ENCODE peak calls at places on chromosomes 5 and 9, in ten cellular contexts. One of them, this sample, is unnamed.

GRCh38 chr5:18219241-18219640 is 585.0 kb downstream of the TAF11L14 start:
- DNase-seq in neural progenitor cell: no peak
- DNase-seq in hepatocyte: no peak
- DNase-seq in PC-3: no peak
- DNase-seq in H9: no peak
- DNase-seq in heart right ventricle: no peak
- DNase-seq in right lobe of liver: no peak
- DNase-seq in left ventricle myocardium inferior: no peak
- DNase-seq in Peyer's patch: no peak
- DNase-seq in ascending aorta: no peak
- DNase-seq in this sample: no peak

GRCh38 chr9:34522971-34523797 is at the start of gene ENHO:
- DNase-seq in hepatocyte: peak; percentile 94
- DNase-seq in ascending aorta: peak; percentile 93
- DNase-seq in left ventricle myocardium inferior: peak; percentile 85
- DNase-seq in neural progenitor cell: peak; percentile 98
- DNase-seq in right lobe of liver: peak; percentile 89
- DNase-seq in H9: peak; percentile 96
- DNase-seq in Peyer's patch: peak; percentile 72
- DNase-seq in heart right ventricle: peak; percentile 84
- DNase-seq in PC-3: peak; percentile 83
- DNase-seq in this sample: peak; percentile 81

GRCh38 chr5:43073597-43074546 is 33.8 kb upstream of the ANXA2R start:
- DNase-seq in ascending aorta: no peak
- DNase-seq in heart right ventricle: no peak
- DNase-seq in PC-3: peak; percentile 79
- DNase-seq in hepatocyte: peak; percentile 40
- DNase-seq in neural progenitor cell: peak; percentile 46
- DNase-seq in Peyer's patch: no peak
- DNase-seq in right lobe of liver: no peak
- DNase-seq in left ventricle myocardium inferior: no peak
- DNase-seq in H9: peak; percentile 53
- DNase-seq in this sample: no peak

GRCh38 chr9:68672625-68673024 is 32.4 kb upstream of the PIP5K1B start:
- DNase-seq in ascending aorta: no peak
- DNase-seq in H9: no peak
- DNase-seq in Peyer's patch: no peak
- DNase-seq in heart right ventricle: no peak
- DNase-seq in right lobe of liver: no peak
- DNase-seq in left ventricle myocardium inferior: no peak
- DNase-seq in hepatocyte: no peak
- DNase-seq in neural progenitor cell: no peak
- DNase-seq in PC-3: no peak
- DNase-seq in this sample: no peak

GRCh38 chr5:57779383-57780223 is 297.0 kb upstream of the ACTBL2 start:
- DNase-seq in heart right ventricle: peak; percentile 56
- DNase-seq in H9: peak; percentile 32
- DNase-seq in neural progenitor cell: peak; percentile 69
- DNase-seq in Peyer's patch: no peak
- DNase-seq in hepatocyte: peak; percentile 73
- DNase-seq in left ventricle myocardium inferior: peak; percentile 16
- DNase-seq in right lobe of liver: no peak
- DNase-seq in PC-3: peak; percentile 83
- DNase-seq in ascending aorta: no peak
- DNase-seq in this sample: no peak

GRCh38 chr5:39977231-39977630 is 552.5 kb upstream of the DAB2 start:
- DNase-seq in hepatocyte: no peak
- DNase-seq in PC-3: no peak
- DNase-seq in left ventricle myocardium inferior: no peak
- DNase-seq in H9: no peak
- DNase-seq in Peyer's patch: no peak
- DNase-seq in neural progenitor cell: no peak
- DNase-seq in heart right ventricle: no peak
- DNase-seq in ascending aorta: no peak
- DNase-seq in right lobe of liver: no peak
- DNase-seq in this sample: no peak

GRCh38 chr9:107314763-107315162 is 31.7 kb downstream of the RAD23B start:
- DNase-seq in neural progenitor cell: no peak
- DNase-seq in H9: no peak
- DNase-seq in right lobe of liver: no peak
- DNase-seq in Peyer's patch: no peak
- DNase-seq in PC-3: no peak
- DNase-seq in ascending aorta: no peak
- DNase-seq in left ventricle myocardium inferior: no peak
- DNase-seq in heart right ventricle: no peak
- DNase-seq in hepatocyte: no peak
- DNase-seq in this sample: no peak

GRCh38 chr9:128819716-128820664 is 1.7 kb downstream of the ENDOG start:
- DNase-seq in right lobe of liver: no peak
- DNase-seq in Peyer's patch: no peak
- DNase-seq in H9: no peak
- DNase-seq in left ventricle myocardium inferior: peak; percentile 64
- DNase-seq in hepatocyte: peak; percentile 64
- DNase-seq in PC-3: peak; percentile 51
- DNase-seq in heart right ventricle: peak; percentile 72
- DNase-seq in neural progenitor cell: peak; percentile 25
- DNase-seq in ascending aorta: no peak
- DNase-seq in this sample: peak; percentile 71

GRCh38 chr5:128038641-128039040 is 44.9 kb upstream of the SLC12A2 start:
- DNase-seq in neural progenitor cell: no peak
- DNase-seq in heart right ventricle: no peak
- DNase-seq in hepatocyte: no peak
- DNase-seq in PC-3: peak; percentile 79
- DNase-seq in right lobe of liver: no peak
- DNase-seq in Peyer's patch: no peak
- DNase-seq in left ventricle myocardium inferior: no peak
- DNase-seq in H9: no peak
- DNase-seq in ascending aorta: no peak
- DNase-seq in this sample: no peak

GRCh38 chr9:130237763-130238524 is 27.6 kb upstream of the HMCN2 start:
- DNase-seq in PC-3: no peak
- DNase-seq in neural progenitor cell: no peak
- DNase-seq in ascending aorta: no peak
- DNase-seq in H9: no peak
- DNase-seq in Peyer's patch: no peak
- DNase-seq in heart right ventricle: no peak
- DNase-seq in hepatocyte: no peak
- DNase-seq in right lobe of liver: no peak
- DNase-seq in left ventricle myocardium inferior: no peak
- DNase-seq in this sample: no peak

GRCh38 chr9:27599521-27600234 is 26.4 kb upstream of the C9orf72 start:
- DNase-seq in heart right ventricle: no peak
- DNase-seq in right lobe of liver: no peak
- DNase-seq in ascending aorta: no peak
- DNase-seq in H9: no peak
- DNase-seq in left ventricle myocardium inferior: no peak
- DNase-seq in Peyer's patch: no peak
- DNase-seq in neural progenitor cell: no peak
- DNase-seq in PC-3: no peak
- DNase-seq in hepatocyte: no peak
- DNase-seq in this sample: no peak

GRCh38 chr9:95058795-95059386 is 258.6 kb downstream of the FANCC start:
- DNase-seq in neural progenitor cell: no peak
- DNase-seq in Peyer's patch: no peak
- DNase-seq in PC-3: no peak
- DNase-seq in heart right ventricle: no peak
- DNase-seq in ascending aorta: no peak
- DNase-seq in H9: no peak
- DNase-seq in right lobe of liver: no peak
- DNase-seq in hepatocyte: no peak
- DNase-seq in left ventricle myocardium inferior: no peak
- DNase-seq in this sample: no peak

GRCh38 chr5:149177911-149178565 is 36.7 kb downstream of the ABLIM3 start:
- DNase-seq in hepatocyte: no peak
- DNase-seq in left ventricle myocardium inferior: no peak
- DNase-seq in PC-3: no peak
- DNase-seq in neural progenitor cell: no peak
- DNase-seq in Peyer's patch: no peak
- DNase-seq in right lobe of liver: no peak
- DNase-seq in heart right ventricle: no peak
- DNase-seq in H9: no peak
- DNase-seq in ascending aorta: no peak
- DNase-seq in this sample: no peak

GRCh38 chr5:1808466-1808865 is 7.3 kb downstream of the NDUFS6 start:
- DNase-seq in left ventricle myocardium inferior: no peak
- DNase-seq in H9: no peak
- DNase-seq in heart right ventricle: no peak
- DNase-seq in Peyer's patch: no peak
- DNase-seq in hepatocyte: no peak
- DNase-seq in ascending aorta: no peak
- DNase-seq in right lobe of liver: no peak
- DNase-seq in neural progenitor cell: no peak
- DNase-seq in PC-3: no peak
- DNase-seq in this sample: no peak

GRCh38 chr5:33282157-33282556 is 158.6 kb upstream of the TARS1 start:
- DNase-seq in heart right ventricle: no peak
- DNase-seq in H9: no peak
- DNase-seq in Peyer's patch: no peak
- DNase-seq in left ventricle myocardium inferior: no peak
- DNase-seq in neural progenitor cell: no peak
- DNase-seq in right lobe of liver: no peak
- DNase-seq in hepatocyte: no peak
- DNase-seq in ascending aorta: no peak
- DNase-seq in PC-3: no peak
- DNase-seq in this sample: no peak

GRCh38 chr5:112529525-112529924 is 110.4 kb upstream of the EPB41L4A start:
- DNase-seq in ascending aorta: no peak
- DNase-seq in neural progenitor cell: peak; percentile 33
- DNase-seq in hepatocyte: no peak
- DNase-seq in H9: no peak
- DNase-seq in PC-3: peak; percentile 37
- DNase-seq in heart right ventricle: no peak
- DNase-seq in Peyer's patch: no peak
- DNase-seq in right lobe of liver: no peak
- DNase-seq in left ventricle myocardium inferior: no peak
- DNase-seq in this sample: no peak

GRCh38 chr5:163478982-163479271 is 18.5 kb downstream of the HMMR start:
- DNase-seq in right lobe of liver: no peak
- DNase-seq in hepatocyte: no peak
- DNase-seq in H9: no peak
- DNase-seq in Peyer's patch: no peak
- DNase-seq in neural progenitor cell: no peak
- DNase-seq in heart right ventricle: no peak
- DNase-seq in ascending aorta: no peak
- DNase-seq in PC-3: no peak
- DNase-seq in left ventricle myocardium inferior: no peak
- DNase-seq in this sample: no peak

GRCh38 chr5:163478126-163478981 is 17.9 kb downstream of the HMMR start:
- DNase-seq in left ventricle myocardium inferior: no peak
- DNase-seq in hepatocyte: no peak
- DNase-seq in right lobe of liver: no peak
- DNase-seq in Peyer's patch: no peak
- DNase-seq in neural progenitor cell: no peak
- DNase-seq in ascending aorta: no peak
- DNase-seq in H9: no peak
- DNase-seq in heart right ventricle: no peak
- DNase-seq in PC-3: peak; percentile 58
- DNase-seq in this sample: no peak

GRCh38 chr5:163475416-163475815 is 15.0 kb downstream of the HMMR start:
- DNase-seq in right lobe of liver: no peak
- DNase-seq in H9: no peak
- DNase-seq in PC-3: no peak
- DNase-seq in ascending aorta: no peak
- DNase-seq in neural progenitor cell: no peak
- DNase-seq in left ventricle myocardium inferior: no peak
- DNase-seq in hepatocyte: no peak
- DNase-seq in heart right ventricle: no peak
- DNase-seq in Peyer's patch: no peak
- DNase-seq in this sample: no peak

GRCh38 chr5:163473613-163474243 is 13.3 kb downstream of the HMMR start:
- DNase-seq in H9: no peak
- DNase-seq in Peyer's patch: no peak
- DNase-seq in right lobe of liver: no peak
- DNase-seq in PC-3: peak; percentile 48
- DNase-seq in hepatocyte: peak; percentile 25
- DNase-seq in ascending aorta: no peak
- DNase-seq in left ventricle myocardium inferior: no peak
- DNase-seq in heart right ventricle: no peak
- DNase-seq in neural progenitor cell: no peak
- DNase-seq in this sample: no peak
- TF ChIP-seq CTCF in H9: peak; percentile 51
- TF ChIP-seq CTCF in Peyer's patch: no peak
- TF ChIP-seq CTCF in right lobe of liver: no peak
- TF ChIP-seq CTCF in PC-3: peak; percentile 65
- TF ChIP-seq CTCF in hepatocyte: peak; percentile 46
- TF ChIP-seq CTCF in ascending aorta: peak; percentile 23
- TF ChIP-seq CTCF in left ventricle myocardium inferior: peak; percentile 39
- TF ChIP-seq CTCF in heart right ventricle: peak; percentile 19
- TF ChIP-seq CTCF in neural progenitor cell: peak; percentile 28
- TF ChIP-seq CTCF in this sample: no peak

GRCh38 chr9:91422832-91423711 is 560 bp downstream of the NFIL3 start:
- DNase-seq in ascending aorta: peak; percentile 88
- DNase-seq in neural progenitor cell: peak; percentile 84
- DNase-seq in hepatocyte: peak; percentile 81
- DNase-seq in Peyer's patch: peak; percentile 49
- DNase-seq in left ventricle myocardium inferior: peak; percentile 56
- DNase-seq in heart right ventricle: peak; percentile 65
- DNase-seq in right lobe of liver: peak; percentile 56
- DNase-seq in PC-3: peak; percentile 47
- DNase-seq in H9: peak; percentile 61
- DNase-seq in this sample: peak; percentile 92
- H3K4me1 ChIP-seq in ascending aorta: peaks cover 22% of the 10 kb centered on the region
- H3K4me1 ChIP-seq in neural progenitor cell: peaks cover 14% of the 10 kb centered on the region
- H3K4me1 ChIP-seq in hepatocyte: peaks cover 23% of the 10 kb centered on the region
- H3K4me1 ChIP-seq in Peyer's patch: no peaks in the 10 kb centered on the region
- H3K4me1 ChIP-seq in left ventricle myocardium inferior: peaks cover 65% of the 10 kb centered on the region
- H3K4me1 ChIP-seq in heart right ventricle: peaks cover 47% of the 10 kb centered on the region
- H3K4me1 ChIP-seq in right lobe of liver: peaks cover 24% of the 10 kb centered on the region
- H3K4me1 ChIP-seq in PC-3: peaks cover 38% of the 10 kb centered on the region
- H3K4me1 ChIP-seq in H9: no peaks in the 10 kb centered on the region
- H3K4me1 ChIP-seq in this sample: peaks cover 53% of the 10 kb centered on the region

GRCh38 chr5:110784901-110785300 is 46.1 kb downstream of the SLC25A46 start:
- DNase-seq in right lobe of liver: no peak
- DNase-seq in ascending aorta: no peak
- DNase-seq in PC-3: peak; percentile 84
- DNase-seq in left ventricle myocardium inferior: no peak
- DNase-seq in H9: no peak
- DNase-seq in neural progenitor cell: no peak
- DNase-seq in heart right ventricle: no peak
- DNase-seq in Peyer's patch: no peak
- DNase-seq in hepatocyte: no peak
- DNase-seq in this sample: no peak

GRCh38 chr5:110785356-110785755 is 46.5 kb downstream of the SLC25A46 start:
- DNase-seq in hepatocyte: no peak
- DNase-seq in ascending aorta: no peak
- DNase-seq in neural progenitor cell: no peak
- DNase-seq in Peyer's patch: no peak
- DNase-seq in right lobe of liver: no peak
- DNase-seq in H9: no peak
- DNase-seq in PC-3: peak; percentile 96
- DNase-seq in left ventricle myocardium inferior: no peak
- DNase-seq in heart right ventricle: no peak
- DNase-seq in this sample: no peak

GRCh38 chr5:110790673-110791072 is 51.9 kb downstream of the SLC25A46 start:
- DNase-seq in heart right ventricle: no peak
- DNase-seq in ascending aorta: no peak
- DNase-seq in left ventricle myocardium inferior: no peak
- DNase-seq in PC-3: peak; percentile 53
- DNase-seq in right lobe of liver: no peak
- DNase-seq in hepatocyte: peak; percentile 26
- DNase-seq in Peyer's patch: no peak
- DNase-seq in neural progenitor cell: no peak
- DNase-seq in H9: no peak
- DNase-seq in this sample: no peak
- TF ChIP-seq CTCF in heart right ventricle: peak; percentile 38
- TF ChIP-seq CTCF in ascending aorta: peak; percentile 44
- TF ChIP-seq CTCF in left ventricle myocardium inferior: peak; percentile 50
- TF ChIP-seq CTCF in PC-3: peak; percentile 59
- TF ChIP-seq CTCF in right lobe of liver: peak; percentile 41
- TF ChIP-seq CTCF in hepatocyte: peak; percentile 41
- TF ChIP-seq CTCF in Peyer's patch: no peak
- TF ChIP-seq CTCF in neural progenitor cell: no peak
- TF ChIP-seq CTCF in H9: no peak
- TF ChIP-seq CTCF in this sample: peak; percentile 35

GRCh38 chr5:171498166-171498565 is 78.7 kb downstream of the FGF18 start:
- DNase-seq in neural progenitor cell: no peak
- DNase-seq in hepatocyte: no peak
- DNase-seq in Peyer's patch: no peak
- DNase-seq in left ventricle myocardium inferior: no peak
- DNase-seq in right lobe of liver: no peak
- DNase-seq in H9: no peak
- DNase-seq in ascending aorta: no peak
- DNase-seq in heart right ventricle: no peak
- DNase-seq in PC-3: no peak
- DNase-seq in this sample: no peak
- H3K4me1 ChIP-seq in neural progenitor cell: peaks cover 12% of the 10 kb centered on the region
- H3K4me1 ChIP-seq in hepatocyte: peaks cover 16% of the 10 kb centered on the region
- H3K4me1 ChIP-seq in Peyer's patch: no peaks in the 10 kb centered on the region
- H3K4me1 ChIP-seq in left ventricle myocardium inferior: peaks cover 36% of the 10 kb centered on the region
- H3K4me1 ChIP-seq in right lobe of liver: no peaks in the 10 kb centered on the region
- H3K4me1 ChIP-seq in H9: peaks cover 4% of the 10 kb centered on the region
- H3K4me1 ChIP-seq in ascending aorta: peaks cover 30% of the 10 kb centered on the region
- H3K4me1 ChIP-seq in heart right ventricle: peaks cover 38% of the 10 kb centered on the region
- H3K4me1 ChIP-seq in PC-3: peaks cover 25% of the 10 kb centered on the region
- H3K4me1 ChIP-seq in this sample: no peaks in the 10 kb centered on the region